ENCODE peak calls at places on chromosome 21, in eight cellular contexts. T is fibroblast of mammary gland; N is GM04504; L is EL; D is SHP77; F is MM.1S; Q is activated CD8-positive, alpha-beta memory T cell treated with anti-CD3 and anti-CD28 coated beads for 48 hours; K is H1. R is an unnamed sample.

GRCh38 chr21:26136686-26137085 is 33.9 kb downstream of the APP start:
- DNase-seq in T (no peak), N (no peak), L (no peak), D (no peak), F (peak; percentile 90), Q (no peak), K (no peak), R (no peak)

GRCh38 chr21:25507522-25507921 is 99.8 kb downstream of the MRPL39 start:
- DNase-seq in T (peak; percentile 48), N (no peak), L (no peak), D (peak; percentile 11), F (no peak), Q (no peak), K (no peak), R (no peak)

GRCh38 chr21:46215436-46216131 is 13.0 kb downstream of the LSS start:
- DNase-seq in T (no peak), N (no peak), L (no peak), D (no peak), F (no peak), Q (no peak), K (no peak), R (no peak)

GRCh38 chr21:45989355-45990048 is 7.9 kb downstream of the COL6A1 start:
- DNase-seq in T (no peak), N (no peak), L (no peak), D (no peak), F (no peak), Q (no peak), K (no peak), R (no peak)

GRCh38 chr21:25562660-25563059 is 44.6 kb downstream of the MRPL39 start:
- DNase-seq in T (no peak), N (no peak), L (no peak), D (no peak), F (no peak), Q (no peak), K (no peak), R (no peak)

GRCh38 chr21:33825898-33826297 is 89.7 kb downstream of the ATP5PO start:
- DNase-seq in T (peak; percentile 65), N (peak; percentile 27), L (peak; percentile 47), D (no peak), F (no peak), Q (no peak), K (no peak), R (no peak)

GRCh38 chr21:42627527-42628289 is 25.7 kb upstream of the PDE9A start:
- DNase-seq in T (no peak), N (no peak), L (no peak), D (no peak), F (no peak), Q (no peak), K (no peak), R (no peak)

GRCh38 chr21:16058896-16059295 is 329.1 kb downstream of the USP25 start:
- DNase-seq in T (no peak), N (no peak), L (peak; percentile 25), D (no peak), F (no peak), Q (no peak), K (no peak), R (no peak)